ENCODE peak calls at places on chromosome 9, in four cellular contexts. D is tibial artery, W is left lung, J is kidney. I is an unnamed sample.

GRCh38 chr9:33125871-33126822 is 41.0 kb downstream of the B4GALT1 start:
- DNase-seq in J (no peak), W (no peak), D (no peak), I (peak; percentile 59)

GRCh38 chr9:107387401-107387800 is 102.2 kb downstream of the KLF4 start:
- DNase-seq in W (no peak), J (no peak), D (no peak), I (no peak)

GRCh38 chr9:23821400-23822181 is 4.4 kb downstream of the ELAVL2 start:
- DNase-seq in J (peak; percentile 63), D (no peak), W (peak; percentile 75), I (no peak)

GRCh38 chr9:22457448-22457847 is 10.8 kb downstream of the DMRTA1 start:
- DNase-seq in D (no peak), J (no peak), W (no peak), I (no peak)

GRCh38 chr9:97933573-97933972 is 4.4 kb downstream of the HEMGN start:
- DNase-seq in D (no peak), W (no peak), J (no peak), I (no peak)

GRCh38 chr9:100217536-100217935 is 118.5 kb downstream of the INVS start:
- DNase-seq in D (no peak), J (no peak), W (no peak), I (no peak)

GRCh38 chr9:14306672-14307646 is 7.0 kb downstream of the NFIB start:
- DNase-seq in W (no peak), J (no peak), D (no peak), I (no peak)

GRCh38 chr9:95148121-95148520 is 169.4 kb downstream of the FANCC start:
- DNase-seq in W (no peak), J (no peak), D (no peak), I (no peak)

GRCh38 chr9:123316053-123316718 is 39.8 kb upstream of the CRB2 start:
- DNase-seq in D (no peak), W (no peak), J (peak; percentile 7), I (no peak)

GRCh38 chr9:800561-800960 is 40.9 kb upstream of the DMRT1 start:
- DNase-seq in J (no peak), W (no peak), D (no peak), I (no peak)

GRCh38 chr9:110191616-110192015 is 16.3 kb downstream of the C9orf152 start:
- DNase-seq in W (no peak), D (no peak), J (no peak), I (no peak)

GRCh38 chr9:137579259-137579604 is 507 bp upstream of the DPH7 start:
- DNase-seq in J (no peak), W (no peak), D (no peak), I (no peak)

GRCh38 chr9:105385372-105385985 is 62.4 kb upstream of the FSD1L start:
- DNase-seq in D (no peak), W (no peak), J (no peak), I (peak; percentile 17)

GRCh38 chr9:137807721-137808703 is 69.6 kb upstream of the CACNA1B start:
- DNase-seq in W (no peak), J (peak; percentile 70), D (no peak), I (no peak)

GRCh38 chr9:123070210-123070609 is 36.7 kb downstream of the GPR21 start:
- DNase-seq in W (no peak), J (no peak), D (no peak), I (no peak)

GRCh38 chr9:128429505-128430086 is 8.9 kb downstream of the CERCAM start:
- DNase-seq in W (no peak), J (no peak), D (no peak), I (no peak)
- TF ChIP-seq CTCF in W (no peak), J (no peak), D (no peak), I (no peak)

DNA sequence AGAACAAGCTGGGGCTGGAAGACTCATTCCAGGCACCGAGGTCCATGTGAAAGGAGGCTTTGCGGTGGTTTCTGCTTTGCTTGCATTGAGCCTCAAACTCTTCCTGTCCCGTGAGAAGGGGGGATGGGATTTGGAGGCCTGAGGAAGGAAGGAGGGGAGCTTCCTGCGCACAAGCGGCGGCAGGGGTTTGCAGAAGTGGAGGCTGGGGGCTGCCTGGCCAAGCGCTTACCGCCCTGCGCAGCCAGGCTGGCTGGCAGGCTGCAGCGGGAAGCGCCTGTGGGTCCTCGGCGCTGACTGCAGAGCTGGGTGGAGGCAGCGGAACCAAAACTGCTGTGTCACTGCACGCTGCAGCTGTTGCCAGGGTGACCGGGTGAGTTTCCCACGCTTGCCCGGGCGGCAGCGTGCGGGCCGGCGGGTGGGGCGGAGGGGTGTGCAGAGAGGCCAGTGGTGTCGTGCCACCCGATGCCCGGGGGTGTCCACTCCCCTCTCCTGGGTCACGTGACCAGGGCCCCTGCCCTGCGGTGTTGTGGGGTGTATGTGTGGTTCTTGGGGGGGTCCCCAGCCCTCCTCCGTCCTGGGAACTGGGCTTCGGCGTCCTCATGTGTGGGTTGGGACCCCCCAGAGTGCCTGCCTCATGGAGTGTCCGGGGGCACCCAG is 81.0 kb downstream of the RXRA start:
- DNase-seq in D (peak; percentile 96), W (peak; percentile 99), J (peak; percentile 96), I (peak; percentile 80)
- TF ChIP-seq CTCF in D (no peak), W (peak; percentile 12), J (no peak), I (no peak)

GRCh38 chr9:18320046-18320445 is 153.9 kb upstream of the ADAMTSL1 start:
- DNase-seq in J (no peak), W (no peak), D (no peak), I (no peak)
- TF ChIP-seq CTCF in J (no peak), W (no peak), D (no peak), I (no peak)

GRCh38 chr9:130731355-130731754 is 37.8 kb downstream of the EXOSC2 start:
- DNase-seq in J (no peak), W (no peak), D (no peak), I (no peak)

GRCh38 chr9:130729145-130729544 is 35.6 kb downstream of the EXOSC2 start:
- DNase-seq in W (no peak), J (no peak), D (no peak), I (no peak)

GRCh38 chr9:130732793-130733221 is 39.2 kb downstream of the EXOSC2 start:
- DNase-seq in J (no peak), D (no peak), W (no peak), I (no peak)

GRCh38 chr9:130728721-130729120 is 35.1 kb downstream of the EXOSC2 start:
- DNase-seq in W (no peak), D (no peak), J (no peak), I (no peak)

DNA sequence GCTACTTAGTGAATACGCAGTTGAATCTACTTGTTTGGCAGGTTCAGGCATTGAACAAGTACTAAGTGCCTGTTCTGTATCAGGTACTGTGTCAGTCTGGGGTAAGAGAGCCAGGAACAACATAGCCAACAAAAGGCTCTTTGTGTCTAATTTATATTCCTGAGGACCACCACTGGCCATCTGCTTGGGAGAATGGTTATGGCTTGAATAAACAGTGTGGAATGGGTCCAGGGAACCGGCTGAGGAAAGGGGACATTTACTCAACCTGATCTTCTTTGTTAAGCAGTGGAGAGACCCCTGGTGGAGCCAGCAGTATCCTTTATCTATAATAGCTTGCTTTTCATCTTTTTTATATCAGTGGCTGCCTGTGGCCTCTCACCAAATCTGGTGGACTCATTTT is 38.6 kb downstream of the EXOSC2 start:
- DNase-seq in D (no peak), J (no peak), W (no peak), I (no peak)
- TF ChIP-seq CTCF in D (no peak), J (no peak), W (no peak), I (no peak)

GRCh38 chr9:77647267-77647658 is 859 bp downstream of the GNA14 start:
- DNase-seq in W (no peak), J (no peak), D (no peak), I (no peak)

GRCh38 chr9:77651203-77651602 is 3.1 kb upstream of the GNA14 start:
- DNase-seq in D (no peak), J (no peak), W (no peak), I (no peak)

GRCh38 chr9:77647659-77648457 is at the start of gene GNA14:
- DNase-seq in J (peak; percentile 81), W (peak; percentile 81), D (peak; percentile 65), I (no peak)

GRCh38 chr9:77649109-77649812 is 1.1 kb upstream of the GNA14 start:
- DNase-seq in D (no peak), J (no peak), W (no peak), I (no peak)

DNA sequence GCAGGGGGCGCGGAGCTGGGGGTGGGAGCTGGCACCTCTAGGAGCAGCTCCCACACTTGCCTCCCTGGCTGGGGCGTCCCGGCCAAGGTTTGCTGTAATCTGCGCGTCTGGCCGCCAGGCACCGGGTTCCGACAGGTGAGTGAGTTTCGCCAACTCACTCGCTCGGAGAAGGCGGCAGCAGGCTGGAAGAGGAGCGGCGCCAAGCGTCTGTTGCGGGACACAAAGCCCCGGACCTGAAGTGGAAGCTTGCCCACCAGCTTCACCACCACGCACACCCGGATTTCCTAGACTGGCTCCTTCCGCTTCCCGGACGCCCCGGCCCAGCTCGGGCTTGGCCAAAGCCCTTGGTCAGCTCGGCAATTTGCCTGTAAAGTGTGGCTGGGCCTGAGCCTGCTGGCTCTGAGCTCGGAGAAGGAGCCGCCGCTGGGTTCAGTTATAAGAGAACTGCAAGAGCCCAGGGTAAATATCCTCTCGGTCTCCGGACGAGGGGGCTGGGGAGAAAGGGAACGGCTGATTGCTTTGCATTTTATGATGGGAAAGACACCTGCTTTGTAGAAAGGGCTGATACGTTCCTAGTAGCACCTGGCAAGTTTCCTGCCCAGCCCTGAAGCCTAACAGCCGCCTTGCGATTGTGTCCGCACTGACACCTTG is 461 bp upstream of the GNA14 start:
- DNase-seq in W (peak; percentile 85), J (peak; percentile 87), D (peak; percentile 70), I (no peak)
- TF ChIP-seq CTCF in W (no peak), J (no peak), D (no peak), I (no peak)

GRCh38 chr9:113659039-113659438 is 195.5 kb downstream of the RGS3 start:
- DNase-seq in D (peak; percentile 15), W (no peak), J (no peak), I (no peak)

GRCh38 chr9:113658565-113658935 is 195.0 kb downstream of the RGS3 start:
- DNase-seq in J (no peak), D (no peak), W (no peak), I (no peak)

GRCh38 chr9:113656771-113657670 is 193.5 kb downstream of the RGS3 start:
- DNase-seq in D (peak; percentile 58), W (no peak), J (no peak), I (no peak)

GRCh38 chr9:113659740-113660139 is 196.2 kb downstream of the RGS3 start:
- DNase-seq in D (peak; percentile 28), W (no peak), J (no peak), I (no peak)

DNA sequence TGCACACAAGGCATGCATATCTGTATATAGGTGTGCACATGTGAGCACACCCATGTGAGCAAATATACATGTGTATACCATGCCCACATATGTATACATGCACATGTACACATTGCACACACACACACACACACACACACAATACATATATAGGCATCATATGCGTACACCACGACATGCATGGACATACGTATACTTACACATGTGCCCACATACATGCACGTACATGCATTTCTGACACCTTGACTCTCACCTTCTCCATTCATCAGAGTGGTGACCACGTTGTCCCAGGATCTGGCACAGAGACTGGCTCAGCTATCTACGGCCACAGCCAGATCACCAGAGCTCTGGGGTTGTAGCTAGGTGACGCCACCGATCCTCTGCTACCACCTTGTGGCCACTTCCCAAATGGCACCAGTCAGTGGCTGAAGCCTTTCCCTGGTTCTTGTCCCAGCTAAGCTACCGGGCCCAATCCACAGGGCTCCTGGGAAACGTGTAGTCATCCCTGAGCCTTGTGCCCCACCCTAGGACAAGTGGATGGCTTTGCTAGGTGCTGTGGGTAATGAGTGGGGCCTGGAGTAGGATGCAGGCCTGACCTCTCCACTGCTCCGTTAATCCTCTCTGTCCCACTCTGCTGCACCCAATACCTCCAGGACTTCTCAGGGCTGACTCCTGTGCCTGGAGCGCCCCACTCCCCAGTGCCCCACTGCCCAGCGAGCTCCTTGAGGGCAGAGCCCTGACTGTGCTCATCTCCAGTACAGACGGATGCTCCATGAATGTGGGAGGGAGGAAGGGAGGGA is 194.4 kb downstream of the RGS3 start:
- DNase-seq in J (peak; percentile 92), W (peak; percentile 87), D (peak; percentile 90), I (peak; percentile 74)
- TF ChIP-seq CTCF in J (peak; percentile 94), W (peak; percentile 99), D (peak; percentile 97), I (peak; percentile 84)